ENCODE peak calls at places on chromosomes 12 and 14, in nine cellular contexts. K is astrocyte of the spinal cord, P is osteocyte, Q is body of pancreas, T is GM13977, R is H1, Y is cardiac muscle cell, J is A549, Z is AG10803. O is an unnamed sample.

GRCh38 chr12:46214668-46215429 is 54.0 kb downstream of the SLC38A1 start:
- DNase-seq in Q (peak), T (no peak), Y (no peak), Z (peak), P (no peak), R (no peak), J (no peak), K (no peak), O (no peak)

GRCh38 chr14:91947196-91948184 is at the start of gene FBLN5:
- DNase-seq in P (peak), Y (peak), R (peak), J (peak), T (peak), Q (peak), Z (peak), K (peak), O (peak)

GRCh38 chr14:73462078-73462715 is 3.9 kb upstream of the NUMB start:
- DNase-seq in R (no peak), Z (peak), J (peak), Q (peak), Y (peak), K (peak), T (no peak), P (peak), O (no peak)

GRCh38 chr12:47900480-47901129 is 4.2 kb downstream of the VDR start:
- DNase-seq in J (peak), Z (peak), K (no peak), Q (peak), P (no peak), Y (no peak), R (no peak), T (no peak), O (no peak)

GRCh38 chr14:105857816-105858675 is 331.7 kb downstream of the TMEM121 start:
- DNase-seq in P (peak), Q (peak), R (no peak), Z (no peak), T (no peak), K (no peak), J (no peak), Y (no peak), O (peak)

GRCh38 chr14:106556665-106557289 is 1030.4 kb downstream of the TMEM121 start:
- DNase-seq in K (no peak), R (peak), P (no peak), Q (peak), Z (no peak), Y (no peak), J (peak), T (peak), O (peak)

GRCh38 chr14:83765200-83765599 is 1764.7 kb upstream of the FLRT2 start:
- DNase-seq in J (no peak), Y (no peak), Z (no peak), T (no peak), R (no peak), P (no peak), K (no peak), Q (no peak), O (no peak)

GRCh38 chr12:47079365-47079893 is at the start of gene PCED1B:
- DNase-seq in T (peak), Z (peak), Y (peak), P (peak), Q (peak), R (peak), J (peak), K (peak), O (peak)

GRCh38 chr14:23533652-23534435 is 17.7 kb downstream of the ZFHX2 start:
- DNase-seq in Y (no peak), J (no peak), Q (no peak), T (no peak), R (no peak), P (no peak), Z (no peak), K (no peak), O (no peak)

GRCh38 chr14:98685725-98686124 is 586.3 kb downstream of the BCL11B start:
- DNase-seq in R (no peak), Q (no peak), Z (no peak), J (no peak), P (no peak), T (no peak), Y (no peak), K (no peak), O (no peak)

GRCh38 chr12:55072093-55072492 is 52.3 kb downstream of the NEUROD4 start:
- DNase-seq in P (no peak), R (peak), K (no peak), J (peak), Z (peak), T (peak), Y (peak), Q (peak), O (peak)

GRCh38 chr14:38197001-38197760 is 10.5 kb upstream of the SSTR1 start:
- DNase-seq in R (no peak), Q (no peak), T (no peak), P (no peak), K (peak), Y (no peak), J (no peak), Z (peak), O (no peak)

GRCh38 chr14:92573761-92574498 is 60.3 kb downstream of the RIN3 start:
- DNase-seq in J (no peak), T (no peak), Y (no peak), R (no peak), P (no peak), Q (no peak), Z (no peak), K (no peak), O (no peak)

GRCh38 chr12:30694971-30695326 is 720 bp downstream of the IPO8 start:
- DNase-seq in Z (peak), R (peak), J (peak), P (no peak), Y (peak), K (peak), Q (peak), T (peak), O (peak)

GRCh38 chr14:72686832-72687231 is 207.1 kb downstream of the DPF3 start:
- DNase-seq in Q (no peak), P (no peak), K (no peak), J (no peak), R (no peak), Z (no peak), T (no peak), Y (no peak), O (no peak)

GRCh38 chr14:80390911-80391310 is 179.6 kb upstream of the DIO2 start:
- DNase-seq in P (no peak), J (peak), R (no peak), T (no peak), Z (peak), K (peak), Y (no peak), Q (no peak), O (no peak)

GRCh38 chr12:67141405-67142018 is 127.6 kb upstream of the CAND1 start:
- DNase-seq in T (no peak), Y (no peak), Q (no peak), P (no peak), J (no peak), K (no peak), R (no peak), Z (no peak), O (no peak)

GRCh38 chr12:100221523-100221922 is 20.9 kb downstream of the ACTR6 start:
- DNase-seq in Z (no peak), Q (no peak), Y (no peak), R (no peak), T (no peak), P (no peak), J (no peak), K (no peak), O (no peak)

GRCh38 chr14:64698899-64699298 is 5.3 kb upstream of the PLEKHG3 start:
- DNase-seq in Q (peak), P (no peak), R (no peak), Z (no peak), T (no peak), K (no peak), J (peak), Y (no peak), O (no peak)

GRCh38 chr12:99055294-99055693 is 410.2 kb downstream of the APAF1 start:
- DNase-seq in Z (no peak), Q (no peak), P (no peak), T (no peak), R (no peak), J (no peak), Y (no peak), K (no peak), O (no peak)

GRCh38 chr14:73438993-73439392 is 19.4 kb downstream of the NUMB start:
- DNase-seq in R (no peak), Z (no peak), Q (no peak), J (no peak), Y (no peak), T (no peak), K (no peak), P (no peak), O (no peak)

GRCh38 chr12:114668905-114669304 is 15.1 kb downstream of the TBX3 start:
- DNase-seq in Y (no peak), Z (no peak), R (no peak), J (no peak), P (no peak), K (peak), Q (no peak), T (no peak), O (no peak)

GRCh38 chr12:21699851-21700250 is 42.2 kb upstream of the LDHB start:
- DNase-seq in P (no peak), Z (peak), R (no peak), K (no peak), Q (no peak), J (no peak), T (no peak), Y (no peak), O (no peak)

GRCh38 chr14:88463318-88463717 is 77.9 kb downstream of the SPATA7 start:
- DNase-seq in Q (no peak), T (peak), Y (peak), P (no peak), J (peak), R (no peak), Z (no peak), K (no peak), O (peak)

GRCh38 chr14:91303091-91303923 is 58.8 kb upstream of the GPR68 start:
- DNase-seq in Y (peak), Q (peak), T (peak), P (no peak), Z (no peak), R (peak), K (no peak), J (peak), O (peak)

GRCh38 chr12:98123186-98123585 is 392.2 kb upstream of the TMPO start:
- DNase-seq in J (no peak), Z (no peak), Y (no peak), R (no peak), P (no peak), T (no peak), K (no peak), Q (no peak), O (no peak)

GRCh38 chr12:25054783-25055144 is 105.9 kb upstream of the BCAT1 start:
- DNase-seq in P (no peak), R (no peak), Q (peak), J (no peak), Z (no peak), Y (no peak), K (peak), T (no peak), O (no peak)

GRCh38 chr14:60951781-60952435 is 29.0 kb downstream of the TRMT5 start:
- DNase-seq in K (peak), Z (no peak), T (no peak), R (no peak), P (no peak), Y (no peak), Q (no peak), J (no peak), O (no peak)

GRCh38 chr14:42911642-42912041 is 1305.0 kb downstream of the LRFN5 start:
- DNase-seq in Z (no peak), J (peak), K (peak), Q (no peak), R (no peak), P (no peak), Y (no peak), T (no peak), O (no peak)

GRCh38 chr12:9707864-9708808 is 24.8 kb downstream of the CLECL1 start:
- DNase-seq in R (peak), T (no peak), J (peak), Z (peak), Y (peak), P (no peak), Q (peak), K (peak), O (no peak)

GRCh38 chr14:51368721-51369163 is 128.7 kb downstream of the TMX1 start:
- DNase-seq in Q (no peak), R (no peak), P (no peak), K (peak), Y (no peak), Z (peak), T (no peak), J (no peak), O (no peak)

GRCh38 chr12:98344034-98344565 is 171.3 kb upstream of the TMPO start:
- DNase-seq in Z (no peak), Q (no peak), K (no peak), P (no peak), T (no peak), Y (no peak), R (no peak), J (no peak), O (no peak)

GRCh38 chr14:30445394-30445793 is 113.6 kb upstream of the G2E3 start:
- DNase-seq in K (no peak), Y (no peak), R (no peak), Z (no peak), J (no peak), Q (peak), P (no peak), T (no peak), O (no peak)

GRCh38 chr12:19575307-19576243 is 136.3 kb downstream of the AEBP2 start:
- DNase-seq in K (peak), P (no peak), Q (peak), Z (peak), T (no peak), J (peak), R (no peak), Y (peak), O (no peak)

GRCh38 chr14:22479132-22479531 is 109.9 kb downstream of the DAD1 start:
- DNase-seq in Z (no peak), Q (no peak), P (no peak), T (no peak), K (no peak), Y (no peak), J (no peak), R (no peak), O (no peak)

GRCh38 chr12:109099426-109100020 is 2.1 kb downstream of the UNG start:
- DNase-seq in Q (no peak), P (no peak), R (no peak), T (no peak), J (no peak), K (no peak), Z (no peak), Y (no peak), O (no peak)

GRCh38 chr14:95361373-95362179 is 41.9 kb upstream of the CLMN start:
- DNase-seq in R (peak), K (no peak), T (peak), J (peak), P (no peak), Y (no peak), Z (no peak), Q (peak), O (peak)

GRCh38 chr14:95363468-95363954 is 43.8 kb upstream of the CLMN start:
- DNase-seq in Y (no peak), Q (no peak), R (peak), T (peak), K (no peak), P (no peak), Z (no peak), J (no peak), O (peak)

GRCh38 chr14:95362180-95362494 is 42.4 kb upstream of the CLMN start:
- DNase-seq in T (no peak), Y (no peak), J (no peak), R (no peak), K (no peak), P (no peak), Z (no peak), Q (no peak), O (no peak)

GRCh38 chr14:95359974-95360826 is 40.5 kb upstream of the CLMN start:
- DNase-seq in P (no peak), Y (peak), T (peak), K (no peak), Z (no peak), R (peak), J (no peak), Q (peak), O (peak)

DNA sequence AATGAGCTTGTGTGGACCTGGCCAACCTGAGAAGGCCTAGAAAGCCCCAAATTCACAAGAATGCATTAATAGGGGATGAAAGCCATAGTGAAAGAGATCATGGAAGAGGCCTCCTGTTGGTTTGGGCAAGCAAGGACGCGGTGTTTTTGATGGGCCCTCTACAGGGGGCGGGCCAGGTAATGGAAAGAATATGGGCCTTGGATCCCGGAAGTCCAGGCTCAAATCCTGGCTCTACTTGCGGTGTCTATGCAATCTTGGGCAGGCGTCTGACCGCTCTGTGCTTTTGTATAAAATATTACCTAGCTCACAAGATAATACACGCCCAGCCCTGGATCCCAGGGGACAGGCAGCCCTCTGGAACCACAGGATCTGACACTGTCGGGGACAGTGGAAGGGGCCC is 41.1 kb upstream of the CLMN start:
- DNase-seq in T (no peak), P (no peak), Z (no peak), J (no peak), Y (no peak), Q (no peak), K (no peak), R (no peak), O (no peak)
- TF ChIP-seq CTCF in T (no peak), P (no peak), Z (no peak), J (no peak), Y (no peak), Q (no peak), K (no peak), R (peak), O (no peak)

DNA sequence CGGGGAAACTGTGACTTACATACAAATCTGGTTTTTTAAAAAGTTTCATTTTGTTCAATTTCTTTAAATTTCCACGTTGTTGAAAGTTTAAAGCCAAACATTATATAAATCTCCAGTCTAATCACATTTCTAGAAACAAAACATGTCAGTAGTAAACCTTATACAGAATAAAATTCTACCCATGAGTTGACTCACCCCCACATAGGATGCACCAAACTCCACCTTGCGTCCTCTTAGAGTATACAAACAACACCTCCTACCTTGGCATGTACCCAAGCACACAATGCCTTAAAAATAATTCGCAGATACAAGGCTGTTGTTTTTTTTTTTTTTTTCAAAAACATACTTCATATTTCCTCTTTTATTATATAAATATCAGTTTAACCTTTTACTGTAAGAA is 3.4 kb downstream of the FBXL14 start:
- DNase-seq in T (peak), Y (no peak), J (peak), K (peak), Q (no peak), Z (no peak), P (no peak), R (no peak), O (no peak)
- TF ChIP-seq CTCF in T (no peak), Y (no peak), J (no peak), K (peak), Q (no peak), Z (peak), P (peak), R (no peak), O (no peak)

GRCh38 chr12:48972213-48973021 is 882 bp upstream of the WNT10B start:
- DNase-seq in J (no peak), Q (no peak), R (no peak), Y (no peak), K (no peak), T (peak), P (no peak), Z (peak), O (peak)
- TF ChIP-seq CTCF in J (no peak), Q (no peak), R (peak), Y (no peak), K (peak), T (no peak), P (no peak), Z (peak), O (no peak)

GRCh38 chr12:15526033-15526432 is 203.7 kb downstream of the PTPRO start:
- DNase-seq in T (peak), Q (no peak), P (no peak), J (peak), Z (no peak), Y (no peak), R (no peak), K (no peak), O (peak)
- TF ChIP-seq CTCF in T (peak), Q (no peak), P (no peak), J (no peak), Z (no peak), Y (no peak), R (no peak), K (no peak), O (no peak)

GRCh38 chr14:55921516-55921915 is 196.7 kb upstream of the PELI2 start:
- DNase-seq in Y (no peak), R (no peak), Q (no peak), P (no peak), K (no peak), J (no peak), T (no peak), Z (no peak), O (no peak)
- TF ChIP-seq CTCF in Y (no peak), R (no peak), Q (no peak), P (no peak), K (no peak), J (no peak), T (no peak), Z (no peak), O (no peak)

GRCh38 chr12:52542157-52542556 is 10.8 kb downstream of the KRT71 start:
- DNase-seq in Z (no peak), Q (no peak), P (no peak), J (peak), Y (no peak), T (no peak), R (no peak), K (no peak), O (no peak)
- TF ChIP-seq CTCF in Z (no peak), Q (no peak), P (no peak), J (no peak), Y (no peak), T (no peak), R (peak), K (no peak), O (no peak)

DNA sequence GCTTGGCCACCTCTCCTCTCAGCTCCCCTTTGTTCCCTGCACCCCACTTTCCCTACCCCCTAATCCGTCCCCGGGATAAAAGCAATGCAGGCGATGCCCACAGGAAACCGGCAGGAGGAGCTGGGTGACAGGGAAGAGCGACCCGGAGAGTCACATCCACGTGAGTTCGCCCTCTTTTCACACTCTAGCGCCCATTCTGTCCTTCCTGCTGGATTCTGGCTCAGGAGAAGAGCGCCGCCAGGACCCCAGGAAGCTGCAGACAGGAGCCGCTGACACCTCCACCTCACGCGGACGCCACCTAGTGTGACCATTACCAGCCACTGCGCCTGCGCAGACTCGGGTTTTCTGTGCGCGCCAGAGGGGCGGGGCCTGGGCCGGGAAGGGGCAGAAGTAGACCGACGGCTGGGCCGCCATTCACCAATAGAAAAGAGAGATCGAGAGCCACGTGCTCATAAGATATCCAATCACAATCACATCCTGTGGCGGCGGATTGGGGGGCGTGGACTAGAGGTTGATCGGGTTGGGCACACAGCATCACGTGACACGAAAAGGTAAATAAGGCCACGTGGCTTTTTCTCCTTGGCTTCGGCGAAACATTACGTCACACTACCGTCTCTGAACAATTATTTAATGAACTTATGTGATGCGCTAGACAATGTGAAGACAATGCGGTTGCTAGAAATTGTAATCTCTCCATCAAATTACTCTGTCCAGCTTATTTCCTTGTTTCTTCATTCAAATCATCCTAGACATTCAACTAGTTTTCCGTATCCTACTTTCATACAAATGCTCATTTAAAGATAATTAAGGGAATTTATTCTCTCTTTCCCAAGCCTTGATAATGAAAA is 10.1 kb downstream of the PLA2G1B start:
- DNase-seq in K (peak), J (peak), T (peak), R (peak), P (peak), Y (peak), Q (peak), Z (peak), O (peak)
- TF ChIP-seq CTCF in K (peak), J (peak), T (peak), R (peak), P (peak), Y (peak), Q (peak), Z (peak), O (peak)